ENCODE peak calls at places on chromosomes 2 and 18, in eight cellular contexts. F is germinal center; W is Right ventricle myocardium superior; C is Ammon's horn; A is SHP77; Q is MV-4-11; X is activated CD8-positive, alpha-beta memory T cell treated with anti-CD3 and anti-CD28 coated beads, Interleukin-2, amount 50 U/mL, for 48 hours; I is C1 segment of cervical spinal cord. V is an unnamed sample.

GRCh38 chr2:21041943-21042707 is 1.7 kb downstream of the APOB start:
- DNase-seq in X (no peak), F (no peak), A (peak), W (no peak), I (no peak), Q (no peak), C (no peak), V (no peak)

GRCh38 chr2:9294764-9295163 is 88.2 kb downstream of the ASAP2 start:
- DNase-seq in C (no peak), F (no peak), A (no peak), X (no peak), W (no peak), I (no peak), Q (peak), V (no peak)

GRCh38 chr2:37415128-37415817 is 70.8 kb downstream of the QPCT start:
- DNase-seq in A (peak), C (no peak), W (no peak), F (no peak), Q (no peak), X (no peak), I (no peak), V (peak)

GRCh38 chr2:196205891-196206408 is 34.6 kb upstream of the STK17B start:
- DNase-seq in Q (no peak), F (no peak), X (no peak), W (no peak), A (no peak), I (no peak), C (no peak), V (no peak)

GRCh38 chr2:37833420-37833819 is 91.7 kb upstream of the RMDN2 start:
- DNase-seq in Q (no peak), X (no peak), A (no peak), I (no peak), W (no peak), F (no peak), C (no peak), V (no peak)

GRCh38 chr18:13310286-13310685 is 91.7 kb downstream of the LDLRAD4 start:
- DNase-seq in Q (no peak), W (no peak), I (no peak), C (no peak), A (no peak), F (no peak), X (peak), V (no peak)

GRCh38 chr2:85376291-85377065 is 21.9 kb downstream of the ELMOD3 start:
- DNase-seq in A (no peak), F (no peak), W (no peak), Q (no peak), C (no peak), I (no peak), X (no peak), V (no peak)

GRCh38 chr2:199798881-199799580 is 52.0 kb downstream of the FTCDNL1 start:
- DNase-seq in C (peak), X (no peak), I (peak), F (no peak), A (peak), Q (no peak), W (no peak), V (no peak)

GRCh38 chr2:60075048-60075447 is 478.4 kb downstream of the BCL11A start:
- DNase-seq in X (no peak), A (no peak), I (no peak), F (no peak), C (no peak), Q (no peak), W (no peak), V (no peak)